ENCODE peak calls at places on chromosomes 12 and 14, in nine cellular contexts. Y is NCI-H510A; Q is breast epithelium; G is NCI-H2081; B is skeletal muscle cell; S is activated CD4-positive, alpha-beta T cell treated with anti-CD3 and anti-CD28 coated beads, Interleukin-2, amount 10 ng/mL, durations not matched to agents 7 days and 5 days; R is left colon; U is A549; E is cardiac fibroblast. K is an unnamed sample.

GRCh38 chr12:31206038-31206670 is 119.8 kb downstream of the SINHCAF start:
- DNase-seq in Y (no peak), Q (no peak), G (no peak), B (peak), S (no peak), R (no peak), U (no peak), E (peak), K (no peak)

GRCh38 chr14:90454041-90455000 is 57.5 kb downstream of the CALM1 start:
- DNase-seq in Y (peak), Q (no peak), G (peak), B (peak), S (no peak), R (peak), U (peak), E (peak), K (no peak)

GRCh38 chr14:37133284-37133913 is 39.0 kb downstream of the SLC25A21 start:
- DNase-seq in Y (no peak), Q (no peak), G (no peak), B (no peak), S (no peak), R (no peak), U (no peak), E (no peak), K (no peak)

GRCh38 chr12:19712041-19712440 is 272.7 kb downstream of the AEBP2 start:
- DNase-seq in Y (no peak), Q (no peak), G (no peak), B (peak), S (no peak), R (no peak), U (peak), E (peak), K (no peak)

GRCh38 chr12:9124346-9125031 is 8.8 kb upstream of the A2M start:
- DNase-seq in Y (no peak), Q (no peak), G (no peak), B (no peak), S (no peak), R (no peak), U (no peak), E (no peak), K (no peak)

GRCh38 chr12:121764808-121765207 is 28.7 kb downstream of the RHOF start:
- DNase-seq in Y (no peak), Q (no peak), G (no peak), B (no peak), S (no peak), R (no peak), U (no peak), E (no peak), K (no peak)

GRCh38 chr12:120126635-120127005 is 10.1 kb upstream of the RAB35 start:
- DNase-seq in Y (no peak), Q (no peak), G (no peak), B (no peak), S (no peak), R (peak), U (no peak), E (peak), K (no peak)

GRCh38 chr12:133057446-133057845 is 20.1 kb downstream of the ZNF84 start:
- DNase-seq in Y (no peak), Q (no peak), G (no peak), B (no peak), S (no peak), R (no peak), U (peak), E (peak), K (no peak)

GRCh38 chr12:59699408-59700144 is 103.7 kb downstream of the SLC16A7 start:
- DNase-seq in Y (no peak), Q (no peak), G (no peak), B (peak), S (no peak), R (no peak), U (no peak), E (peak), K (no peak)

GRCh38 chr12:25553083-25553482 is at the start of gene LMNTD1:
- DNase-seq in Y (no peak), Q (no peak), G (no peak), B (peak), S (no peak), R (no peak), U (no peak), E (peak), K (no peak)

GRCh38 chr14:90645842-90646443 is 170.3 kb downstream of the TTC7B start:
- DNase-seq in Y (no peak), Q (peak), G (no peak), B (no peak), S (no peak), R (no peak), U (peak), E (no peak), K (no peak)

GRCh38 chr12:131042848-131043245 is 89.1 kb downstream of the ADGRD1 start:
- DNase-seq in Y (no peak), Q (no peak), G (no peak), B (no peak), S (no peak), R (no peak), U (no peak), E (no peak), K (no peak)

GRCh38 chr12:119179335-119180021 is 747 bp downstream of the HSPB8 start:
- DNase-seq in Y (no peak), Q (peak), G (no peak), B (no peak), S (no peak), R (no peak), U (peak), E (peak), K (no peak)

GRCh38 chr12:109766251-109766778 is 52.7 kb downstream of the FAM222A start:
- DNase-seq in Y (no peak), Q (no peak), G (no peak), B (no peak), S (no peak), R (no peak), U (no peak), E (no peak), K (no peak)

GRCh38 chr12:128578045-128578444 is 245.7 kb downstream of the SLC15A4 start:
- DNase-seq in Y (no peak), Q (no peak), G (no peak), B (no peak), S (no peak), R (no peak), U (no peak), E (no peak), K (no peak)

GRCh38 chr14:21748869-21749303 is 75.3 kb upstream of the OR4E1 start:
- DNase-seq in Y (no peak), Q (no peak), G (peak), B (no peak), S (peak), R (no peak), U (peak), E (peak), K (peak)

GRCh38 chr12:62332598-62332997 is 72.4 kb downstream of the USP15 start:
- DNase-seq in Y (no peak), Q (no peak), G (no peak), B (peak), S (no peak), R (no peak), U (no peak), E (peak), K (no peak)

GRCh38 chr12:103857164-103857563 is 16.1 kb upstream of the NT5DC3 start:
- DNase-seq in Y (no peak), Q (no peak), G (no peak), B (no peak), S (no peak), R (no peak), U (no peak), E (no peak), K (no peak)

GRCh38 chr14:33590891-33591630 is 359.8 kb downstream of the EGLN3 start:
- DNase-seq in Y (no peak), Q (no peak), G (no peak), B (no peak), S (no peak), R (no peak), U (no peak), E (no peak), K (no peak)

GRCh38 chr14:95464524-95464923 is 51.9 kb downstream of the SYNE3 start:
- DNase-seq in Y (no peak), Q (no peak), G (no peak), B (no peak), S (peak), R (no peak), U (no peak), E (no peak), K (no peak)

K was measured in activated CD4-positive, alpha-beta memory T cell treated with anti-CD3 and anti-CD28 coated beads, Interleukin-2, amount 10 ng/mL, durations not matched to agents 7 days and 5 days.